ENCODE peak calls at places on chromosomes 5 and 9, in eight cellular contexts. Y is Caco-2, R is tibial nerve, G is kidney epithelial cell, U is Peyer's patch, E is dorsolateral prefrontal cortex, P is brain microvascular endothelial cell, M is IMR-90. J is an unnamed sample.

GRCh38 chr5:17000296-17000939 is 64.3 kb upstream of the MYO10 start:
- DNase-seq in Y (no peak), R (no peak), G (peak; percentile 88), U (no peak), E (no peak), P (peak; percentile 86), M (peak; percentile 98), J (peak; percentile 94)

GRCh38 chr9:93292288-93292615 is 108.3 kb downstream of the WNK2 start:
- DNase-seq in Y (no peak), R (no peak), G (no peak), U (no peak), E (no peak), P (no peak), M (no peak), J (no peak)

GRCh38 chr9:93954436-93955355 is at the start of gene BARX1:
- DNase-seq in Y (no peak), R (no peak), G (no peak), U (no peak), E (no peak), P (no peak), M (no peak), J (no peak)

GRCh38 chr5:58149345-58149744 is 310.5 kb downstream of the PLK2 start:
- DNase-seq in Y (no peak), R (no peak), G (no peak), U (no peak), E (no peak), P (no peak), M (peak; percentile 24), J (no peak)

GRCh38 chr9:91515074-91515687 is 91.5 kb upstream of the NFIL3 start:
- DNase-seq in Y (no peak), R (no peak), G (peak; percentile 81), U (no peak), E (peak; percentile 47), P (peak; percentile 73), M (peak; percentile 96), J (peak; percentile 60)

GRCh38 chr5:122312670-122312988 is 592 bp downstream of the SNCAIP start:
- DNase-seq in Y (peak; percentile 29), R (no peak), G (no peak), U (peak; percentile 46), E (peak; percentile 54), P (no peak), M (peak; percentile 40), J (no peak)

GRCh38 chr5:40446910-40447309 is 232.8 kb upstream of the PTGER4 start:
- DNase-seq in Y (peak; percentile 15), R (no peak), G (peak; percentile 71), U (no peak), E (no peak), P (peak; percentile 96), M (peak; percentile 92), J (no peak)

GRCh38 chr9:95772320-95773060 is 103.0 kb upstream of the ERCC6L2 start:
- DNase-seq in Y (no peak), R (peak; percentile 33), G (no peak), U (peak; percentile 67), E (peak; percentile 45), P (no peak), M (peak; percentile 65), J (no peak)

GRCh38 chr5:142357469-142358090 is 32.8 kb upstream of the SPRY4 start:
- DNase-seq in Y (no peak), R (no peak), G (no peak), U (no peak), E (no peak), P (peak; percentile 11), M (peak; percentile 10), J (no peak)

GRCh38 chr9:27414215-27414731 is 109.8 kb upstream of the IFNK start:
- DNase-seq in Y (no peak), R (no peak), G (no peak), U (no peak), E (no peak), P (no peak), M (no peak), J (no peak)

GRCh38 chr5:150146235-150146634 is 9.4 kb downstream of the PDGFRB start:
- DNase-seq in Y (no peak), R (no peak), G (no peak), U (no peak), E (no peak), P (no peak), M (no peak), J (no peak)

GRCh38 chr5:131226899-131227298 is 37.0 kb upstream of the CDC42SE2 start:
- DNase-seq in Y (no peak), R (no peak), G (no peak), U (no peak), E (no peak), P (no peak), M (peak; percentile 49), J (no peak)

GRCh38 chr5:61275841-61276240 is 56.2 kb upstream of the ZSWIM6 start:
- DNase-seq in Y (no peak), R (peak; percentile 30), G (no peak), U (no peak), E (peak; percentile 55), P (peak; percentile 50), M (peak; percentile 82), J (no peak)

GRCh38 chr5:132674671-132675506 is 1.1 kb downstream of the IL4 start:
- DNase-seq in Y (no peak), R (no peak), G (peak; percentile 80), U (no peak), E (no peak), P (peak; percentile 94), M (peak; percentile 98), J (peak; percentile 91)

GRCh38 chr9:134171316-134172197 is 7.2 kb upstream of the RNU6ATAC start:
- DNase-seq in Y (no peak), R (peak; percentile 55), G (no peak), U (no peak), E (no peak), P (no peak), M (peak; percentile 28), J (peak; percentile 57)

GRCh38 chr5:35853652-35854051 is 3.0 kb upstream of the IL7R start:
- DNase-seq in Y (no peak), R (no peak), G (no peak), U (no peak), E (no peak), P (no peak), M (no peak), J (no peak)

GRCh38 chr5:142013734-142014495 is 1.1 kb upstream of the GNPDA1 start:
- DNase-seq in Y (no peak), R (no peak), G (no peak), U (peak; percentile 73), E (no peak), P (no peak), M (peak; percentile 57), J (no peak)

GRCh38 chr5:169350759-169351240 is 49.9 kb upstream of the SLIT3 start:
- DNase-seq in Y (no peak), R (no peak), G (peak; percentile 99), U (no peak), E (no peak), P (peak; percentile 89), M (peak; percentile 89), J (peak; percentile 98)

GRCh38 chr5:64635056-64635686 is 55.1 kb upstream of the SHISAL2B start:
- DNase-seq in Y (peak; percentile 21), R (no peak), G (no peak), U (no peak), E (no peak), P (no peak), M (peak; percentile 39), J (no peak)

GRCh38 chr9:38035873-38036272 is 33.2 kb downstream of the SHB start:
- DNase-seq in Y (no peak), R (no peak), G (no peak), U (no peak), E (no peak), P (peak; percentile 87), M (peak; percentile 90), J (no peak)

GRCh38 chr5:151682240-151682639 is 4.5 kb downstream of the SPARC start:
- DNase-seq in Y (no peak), R (no peak), G (no peak), U (no peak), E (no peak), P (no peak), M (no peak), J (no peak)

GRCh38 chr9:87886210-87887150 is 3.8 kb downstream of the SPATA31E1 start:
- DNase-seq in Y (no peak), R (no peak), G (no peak), U (peak; percentile 41), E (no peak), P (no peak), M (no peak), J (no peak)

GRCh38 chr9:69933445-69933844 is 110.2 kb upstream of the MAMDC2 start:
- DNase-seq in Y (no peak), R (no peak), G (no peak), U (no peak), E (no peak), P (no peak), M (no peak), J (no peak)

GRCh38 chr9:136372561-136373299 is 739 bp downstream of the CARD9 start:
- DNase-seq in Y (peak; percentile 76), R (peak; percentile 51), G (peak; percentile 69), U (peak; percentile 63), E (no peak), P (peak; percentile 45), M (peak; percentile 86), J (peak; percentile 21)
- TF ChIP-seq CTCF in Y (no peak), R (no peak), G (peak; percentile 36), U (no peak), E (no peak), P (peak; percentile 51), M (peak; percentile 50), J (peak; percentile 15)

GRCh38 chr9:85055506-85056202 is 386.1 kb downstream of the NTRK2 start:
- DNase-seq in Y (no peak), R (no peak), G (no peak), U (no peak), E (no peak), P (no peak), M (no peak), J (no peak)

GRCh38 chr9:85056203-85056572 is 386.7 kb downstream of the NTRK2 start:
- DNase-seq in Y (no peak), R (no peak), G (no peak), U (no peak), E (no peak), P (no peak), M (no peak), J (no peak)

DNA sequence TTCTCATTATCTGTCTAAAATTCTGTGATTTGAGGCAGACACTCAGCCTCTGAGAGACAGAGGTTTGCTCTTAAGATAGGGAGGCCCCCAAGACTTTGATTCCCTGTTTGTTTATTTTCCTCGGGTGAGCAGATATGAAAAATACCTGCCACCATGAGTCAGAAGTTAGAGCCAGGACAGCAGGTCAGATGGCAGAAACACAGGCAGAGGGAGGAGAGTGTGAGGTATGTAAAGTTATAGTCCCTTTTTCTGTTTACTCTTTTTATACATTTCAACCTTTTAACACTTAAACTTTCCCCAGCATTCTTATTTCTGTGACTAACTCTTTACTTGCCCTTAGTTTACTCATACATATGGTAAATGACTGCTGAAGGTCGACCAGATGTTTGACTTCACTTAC is 383.7 kb downstream of the NTRK2 start:
- DNase-seq in Y (peak; percentile 13), R (no peak), G (no peak), U (no peak), E (no peak), P (no peak), M (no peak), J (no peak)
- H3K4me3 ChIP-seq in Y (no peak overlapping the region), R (no peak overlapping the region), G (no peak overlapping the region), U (no peak overlapping the region), E (no peak overlapping the region), P (no peak overlapping the region), M (no peak overlapping the region), J (no peak overlapping the region)

GRCh38 chr5:51960617-51961115 is 577.4 kb downstream of the ISL1 start:
- DNase-seq in Y (no peak), R (no peak), G (no peak), U (no peak), E (no peak), P (no peak), M (no peak), J (no peak)
- TF ChIP-seq CTCF in Y (peak; percentile 45), R (no peak), G (peak; percentile 57), U (peak; percentile 49), E (no peak), P (peak; percentile 33), M (no peak), J (no peak)

GRCh38 chr9:135877776-135878527 is 29.4 kb downstream of the CAMSAP1 start:
- DNase-seq in Y (no peak), R (no peak), G (no peak), U (no peak), E (no peak), P (no peak), M (no peak), J (no peak)
- H3K4me3 ChIP-seq in Y (no peak overlapping the region), R (no peak overlapping the region), G (no peak overlapping the region), U (no peak overlapping the region), E (no peak overlapping the region), P (no peak overlapping the region), M (no peak overlapping the region), J (no peak overlapping the region)